ENCODE peak calls at places on chromosomes 12 and 14, in nine cellular contexts. One of them, this sample, is unnamed.

GRCh38 chr12:49347307-49348237 is 884 bp downstream of the DNAJC22 start:
- DNase-seq in NCI-H510A treated with DMSO at 0.1 percent for 48 hours: peak
- DNase-seq in left lung: peak
- DNase-seq in COR-L47: peak
- DNase-seq in stimulated activated naive CD4-positive, alpha-beta T cell treated with Interleukin-2 at 50 U/mL for 16 hours: peak
- DNase-seq in endodermal cell: peak
- DNase-seq in NCI-H1048: peak
- DNase-seq in astrocyte of the cerebellum: peak
- DNase-seq in activated naive CD8-positive, alpha-beta T cell treated with anti-CD3 and anti-CD28 coated beads, Interleukin-2, amount 50 U/mL, for 24 hours: peak
- DNase-seq in this sample: peak

GRCh38 chr14:101514136-101514535 is 47.2 kb upstream of the DIO3 start:
- DNase-seq in NCI-H510A treated with DMSO at 0.1 percent for 48 hours: no peak
- DNase-seq in left lung: no peak
- DNase-seq in COR-L47: no peak
- DNase-seq in stimulated activated naive CD4-positive, alpha-beta T cell treated with Interleukin-2 at 50 U/mL for 16 hours: no peak
- DNase-seq in endodermal cell: no peak
- DNase-seq in NCI-H1048: no peak
- DNase-seq in astrocyte of the cerebellum: no peak
- DNase-seq in activated naive CD8-positive, alpha-beta T cell treated with anti-CD3 and anti-CD28 coated beads, Interleukin-2, amount 50 U/mL, for 24 hours: no peak
- DNase-seq in this sample: no peak

GRCh38 chr12:105466901-105467598 is 136.6 kb downstream of the C12orf75 start:
- DNase-seq in NCI-H510A treated with DMSO at 0.1 percent for 48 hours: no peak
- DNase-seq in left lung: no peak
- DNase-seq in COR-L47: no peak
- DNase-seq in stimulated activated naive CD4-positive, alpha-beta T cell treated with Interleukin-2 at 50 U/mL for 16 hours: no peak
- DNase-seq in endodermal cell: no peak
- DNase-seq in NCI-H1048: no peak
- DNase-seq in astrocyte of the cerebellum: no peak
- DNase-seq in activated naive CD8-positive, alpha-beta T cell treated with anti-CD3 and anti-CD28 coated beads, Interleukin-2, amount 50 U/mL, for 24 hours: no peak
- DNase-seq in this sample: no peak

GRCh38 chr12:4307593-4308333 is 13.2 kb upstream of the TIGAR start:
- DNase-seq in NCI-H510A treated with DMSO at 0.1 percent for 48 hours: peak
- DNase-seq in left lung: peak
- DNase-seq in COR-L47: peak
- DNase-seq in stimulated activated naive CD4-positive, alpha-beta T cell treated with Interleukin-2 at 50 U/mL for 16 hours: no peak
- DNase-seq in endodermal cell: peak
- DNase-seq in NCI-H1048: peak
- DNase-seq in astrocyte of the cerebellum: peak
- DNase-seq in activated naive CD8-positive, alpha-beta T cell treated with anti-CD3 and anti-CD28 coated beads, Interleukin-2, amount 50 U/mL, for 24 hours: no peak
- DNase-seq in this sample: peak

GRCh38 chr14:61476737-61477410 is 155.5 kb downstream of the PRKCH start:
- DNase-seq in NCI-H510A treated with DMSO at 0.1 percent for 48 hours: no peak
- DNase-seq in left lung: no peak
- DNase-seq in COR-L47: no peak
- DNase-seq in stimulated activated naive CD4-positive, alpha-beta T cell treated with Interleukin-2 at 50 U/mL for 16 hours: peak
- DNase-seq in endodermal cell: no peak
- DNase-seq in NCI-H1048: no peak
- DNase-seq in astrocyte of the cerebellum: peak
- DNase-seq in activated naive CD8-positive, alpha-beta T cell treated with anti-CD3 and anti-CD28 coated beads, Interleukin-2, amount 50 U/mL, for 24 hours: no peak
- DNase-seq in this sample: peak

GRCh38 chr12:47867496-47867941 is 37.3 kb downstream of the VDR start:
- DNase-seq in NCI-H510A treated with DMSO at 0.1 percent for 48 hours: no peak
- DNase-seq in left lung: no peak
- DNase-seq in COR-L47: no peak
- DNase-seq in stimulated activated naive CD4-positive, alpha-beta T cell treated with Interleukin-2 at 50 U/mL for 16 hours: peak
- DNase-seq in endodermal cell: no peak
- DNase-seq in NCI-H1048: no peak
- DNase-seq in astrocyte of the cerebellum: peak
- DNase-seq in activated naive CD8-positive, alpha-beta T cell treated with anti-CD3 and anti-CD28 coated beads, Interleukin-2, amount 50 U/mL, for 24 hours: peak
- DNase-seq in this sample: peak

GRCh38 chr14:64411001-64411400 is 22.8 kb downstream of the MTHFD1 start:
- DNase-seq in NCI-H510A treated with DMSO at 0.1 percent for 48 hours: no peak
- DNase-seq in left lung: no peak
- DNase-seq in COR-L47: no peak
- DNase-seq in stimulated activated naive CD4-positive, alpha-beta T cell treated with Interleukin-2 at 50 U/mL for 16 hours: no peak
- DNase-seq in endodermal cell: no peak
- DNase-seq in NCI-H1048: no peak
- DNase-seq in astrocyte of the cerebellum: no peak
- DNase-seq in activated naive CD8-positive, alpha-beta T cell treated with anti-CD3 and anti-CD28 coated beads, Interleukin-2, amount 50 U/mL, for 24 hours: no peak
- DNase-seq in this sample: no peak

GRCh38 chr12:111363578-111363977 is 5.3 kb downstream of the PHETA1 start:
- DNase-seq in NCI-H510A treated with DMSO at 0.1 percent for 48 hours: no peak
- DNase-seq in left lung: no peak
- DNase-seq in COR-L47: no peak
- DNase-seq in stimulated activated naive CD4-positive, alpha-beta T cell treated with Interleukin-2 at 50 U/mL for 16 hours: no peak
- DNase-seq in endodermal cell: no peak
- DNase-seq in NCI-H1048: no peak
- DNase-seq in astrocyte of the cerebellum: no peak
- DNase-seq in activated naive CD8-positive, alpha-beta T cell treated with anti-CD3 and anti-CD28 coated beads, Interleukin-2, amount 50 U/mL, for 24 hours: no peak
- DNase-seq in this sample: peak

GRCh38 chr12:93441111-93441616 is 583 bp downstream of the UBE2N start:
- DNase-seq in NCI-H510A treated with DMSO at 0.1 percent for 48 hours: no peak
- DNase-seq in left lung: peak
- DNase-seq in COR-L47: no peak
- DNase-seq in stimulated activated naive CD4-positive, alpha-beta T cell treated with Interleukin-2 at 50 U/mL for 16 hours: peak
- DNase-seq in endodermal cell: no peak
- DNase-seq in NCI-H1048: no peak
- DNase-seq in astrocyte of the cerebellum: no peak
- DNase-seq in activated naive CD8-positive, alpha-beta T cell treated with anti-CD3 and anti-CD28 coated beads, Interleukin-2, amount 50 U/mL, for 24 hours: peak
- DNase-seq in this sample: peak

GRCh38 chr12:16473610-16474326 is 126.3 kb downstream of the MGST1 start:
- DNase-seq in NCI-H510A treated with DMSO at 0.1 percent for 48 hours: peak
- DNase-seq in left lung: no peak
- DNase-seq in COR-L47: no peak
- DNase-seq in stimulated activated naive CD4-positive, alpha-beta T cell treated with Interleukin-2 at 50 U/mL for 16 hours: no peak
- DNase-seq in endodermal cell: no peak
- DNase-seq in NCI-H1048: no peak
- DNase-seq in astrocyte of the cerebellum: peak
- DNase-seq in activated naive CD8-positive, alpha-beta T cell treated with anti-CD3 and anti-CD28 coated beads, Interleukin-2, amount 50 U/mL, for 24 hours: no peak
- DNase-seq in this sample: peak

GRCh38 chr14:89162586-89162985 is 254.4 kb downstream of the FOXN3 start:
- DNase-seq in NCI-H510A treated with DMSO at 0.1 percent for 48 hours: no peak
- DNase-seq in left lung: no peak
- DNase-seq in COR-L47: no peak
- DNase-seq in stimulated activated naive CD4-positive, alpha-beta T cell treated with Interleukin-2 at 50 U/mL for 16 hours: no peak
- DNase-seq in endodermal cell: no peak
- DNase-seq in NCI-H1048: no peak
- DNase-seq in astrocyte of the cerebellum: no peak
- DNase-seq in activated naive CD8-positive, alpha-beta T cell treated with anti-CD3 and anti-CD28 coated beads, Interleukin-2, amount 50 U/mL, for 24 hours: no peak
- DNase-seq in this sample: no peak

GRCh38 chr14:101509730-101510371 is 51.4 kb upstream of the DIO3 start:
- DNase-seq in NCI-H510A treated with DMSO at 0.1 percent for 48 hours: no peak
- DNase-seq in left lung: peak
- DNase-seq in COR-L47: no peak
- DNase-seq in stimulated activated naive CD4-positive, alpha-beta T cell treated with Interleukin-2 at 50 U/mL for 16 hours: no peak
- DNase-seq in endodermal cell: no peak
- DNase-seq in NCI-H1048: no peak
- DNase-seq in astrocyte of the cerebellum: no peak
- DNase-seq in activated naive CD8-positive, alpha-beta T cell treated with anti-CD3 and anti-CD28 coated beads, Interleukin-2, amount 50 U/mL, for 24 hours: no peak
- DNase-seq in this sample: no peak

GRCh38 chr12:101698782-101699347 is 1.4 kb downstream of the CHPT1 start:
- DNase-seq in NCI-H510A treated with DMSO at 0.1 percent for 48 hours: no peak
- DNase-seq in left lung: no peak
- DNase-seq in COR-L47: no peak
- DNase-seq in stimulated activated naive CD4-positive, alpha-beta T cell treated with Interleukin-2 at 50 U/mL for 16 hours: no peak
- DNase-seq in endodermal cell: no peak
- DNase-seq in NCI-H1048: no peak
- DNase-seq in astrocyte of the cerebellum: no peak
- DNase-seq in activated naive CD8-positive, alpha-beta T cell treated with anti-CD3 and anti-CD28 coated beads, Interleukin-2, amount 50 U/mL, for 24 hours: no peak
- DNase-seq in this sample: peak

GRCh38 chr14:100898935-100899840 is 4.3 kb downstream of the RTL1 start:
- DNase-seq in NCI-H510A treated with DMSO at 0.1 percent for 48 hours: peak
- DNase-seq in left lung: peak
- DNase-seq in COR-L47: no peak
- DNase-seq in stimulated activated naive CD4-positive, alpha-beta T cell treated with Interleukin-2 at 50 U/mL for 16 hours: no peak
- DNase-seq in endodermal cell: peak
- DNase-seq in NCI-H1048: no peak
- DNase-seq in astrocyte of the cerebellum: no peak
- DNase-seq in activated naive CD8-positive, alpha-beta T cell treated with anti-CD3 and anti-CD28 coated beads, Interleukin-2, amount 50 U/mL, for 24 hours: no peak
- DNase-seq in this sample: no peak

GRCh38 chr14:72401632-72402428 is 469.6 kb downstream of the RGS6 start:
- DNase-seq in NCI-H510A treated with DMSO at 0.1 percent for 48 hours: no peak
- DNase-seq in left lung: no peak
- DNase-seq in COR-L47: no peak
- DNase-seq in stimulated activated naive CD4-positive, alpha-beta T cell treated with Interleukin-2 at 50 U/mL for 16 hours: no peak
- DNase-seq in endodermal cell: no peak
- DNase-seq in NCI-H1048: no peak
- DNase-seq in astrocyte of the cerebellum: no peak
- DNase-seq in activated naive CD8-positive, alpha-beta T cell treated with anti-CD3 and anti-CD28 coated beads, Interleukin-2, amount 50 U/mL, for 24 hours: no peak
- DNase-seq in this sample: no peak

GRCh38 chr12:47776471-47777143 is 3.6 kb downstream of the SLC48A1 start:
- DNase-seq in NCI-H510A treated with DMSO at 0.1 percent for 48 hours: no peak
- DNase-seq in left lung: no peak
- DNase-seq in COR-L47: no peak
- DNase-seq in stimulated activated naive CD4-positive, alpha-beta T cell treated with Interleukin-2 at 50 U/mL for 16 hours: no peak
- DNase-seq in endodermal cell: no peak
- DNase-seq in NCI-H1048: no peak
- DNase-seq in astrocyte of the cerebellum: no peak
- DNase-seq in activated naive CD8-positive, alpha-beta T cell treated with anti-CD3 and anti-CD28 coated beads, Interleukin-2, amount 50 U/mL, for 24 hours: no peak
- DNase-seq in this sample: peak

GRCh38 chr12:58745348-58746125 is 174.8 kb downstream of the LRIG3 start:
- DNase-seq in NCI-H510A treated with DMSO at 0.1 percent for 48 hours: no peak
- DNase-seq in left lung: no peak
- DNase-seq in COR-L47: no peak
- DNase-seq in stimulated activated naive CD4-positive, alpha-beta T cell treated with Interleukin-2 at 50 U/mL for 16 hours: no peak
- DNase-seq in endodermal cell: peak
- DNase-seq in NCI-H1048: no peak
- DNase-seq in astrocyte of the cerebellum: no peak
- DNase-seq in activated naive CD8-positive, alpha-beta T cell treated with anti-CD3 and anti-CD28 coated beads, Interleukin-2, amount 50 U/mL, for 24 hours: no peak
- DNase-seq in this sample: no peak

GRCh38 chr12:81284137-81284536 is 206.3 kb downstream of the ACSS3 start:
- DNase-seq in NCI-H510A treated with DMSO at 0.1 percent for 48 hours: no peak
- DNase-seq in left lung: no peak
- DNase-seq in COR-L47: no peak
- DNase-seq in stimulated activated naive CD4-positive, alpha-beta T cell treated with Interleukin-2 at 50 U/mL for 16 hours: no peak
- DNase-seq in endodermal cell: peak
- DNase-seq in NCI-H1048: no peak
- DNase-seq in astrocyte of the cerebellum: no peak
- DNase-seq in activated naive CD8-positive, alpha-beta T cell treated with anti-CD3 and anti-CD28 coated beads, Interleukin-2, amount 50 U/mL, for 24 hours: no peak
- DNase-seq in this sample: no peak

GRCh38 chr14:99143126-99143525 is 128.9 kb downstream of the BCL11B start:
- DNase-seq in NCI-H510A treated with DMSO at 0.1 percent for 48 hours: no peak
- DNase-seq in left lung: no peak
- DNase-seq in COR-L47: no peak
- DNase-seq in stimulated activated naive CD4-positive, alpha-beta T cell treated with Interleukin-2 at 50 U/mL for 16 hours: no peak
- DNase-seq in endodermal cell: peak
- DNase-seq in NCI-H1048: no peak
- DNase-seq in astrocyte of the cerebellum: no peak
- DNase-seq in activated naive CD8-positive, alpha-beta T cell treated with anti-CD3 and anti-CD28 coated beads, Interleukin-2, amount 50 U/mL, for 24 hours: no peak
- DNase-seq in this sample: no peak

GRCh38 chr14:58824106-58824505 is 186.3 kb downstream of the DACT1 start:
- DNase-seq in NCI-H510A treated with DMSO at 0.1 percent for 48 hours: no peak
- DNase-seq in left lung: no peak
- DNase-seq in COR-L47: no peak
- DNase-seq in stimulated activated naive CD4-positive, alpha-beta T cell treated with Interleukin-2 at 50 U/mL for 16 hours: no peak
- DNase-seq in endodermal cell: no peak
- DNase-seq in NCI-H1048: no peak
- DNase-seq in astrocyte of the cerebellum: no peak
- DNase-seq in activated naive CD8-positive, alpha-beta T cell treated with anti-CD3 and anti-CD28 coated beads, Interleukin-2, amount 50 U/mL, for 24 hours: no peak
- DNase-seq in this sample: no peak

GRCh38 chr14:74532246-74532645 is 38.7 kb downstream of the ISCA2 start:
- DNase-seq in NCI-H510A treated with DMSO at 0.1 percent for 48 hours: no peak
- DNase-seq in left lung: no peak
- DNase-seq in COR-L47: no peak
- DNase-seq in stimulated activated naive CD4-positive, alpha-beta T cell treated with Interleukin-2 at 50 U/mL for 16 hours: no peak
- DNase-seq in endodermal cell: no peak
- DNase-seq in NCI-H1048: no peak
- DNase-seq in astrocyte of the cerebellum: no peak
- DNase-seq in activated naive CD8-positive, alpha-beta T cell treated with anti-CD3 and anti-CD28 coated beads, Interleukin-2, amount 50 U/mL, for 24 hours: no peak
- DNase-seq in this sample: no peak

GRCh38 chr12:5516781-5517180 is 84.9 kb downstream of the NTF3 start:
- DNase-seq in NCI-H510A treated with DMSO at 0.1 percent for 48 hours: no peak
- DNase-seq in left lung: no peak
- DNase-seq in COR-L47: no peak
- DNase-seq in stimulated activated naive CD4-positive, alpha-beta T cell treated with Interleukin-2 at 50 U/mL for 16 hours: no peak
- DNase-seq in endodermal cell: peak
- DNase-seq in NCI-H1048: no peak
- DNase-seq in astrocyte of the cerebellum: no peak
- DNase-seq in activated naive CD8-positive, alpha-beta T cell treated with anti-CD3 and anti-CD28 coated beads, Interleukin-2, amount 50 U/mL, for 24 hours: no peak
- DNase-seq in this sample: no peak

GRCh38 chr12:116123511-116124258 is 153.8 kb downstream of the MED13L start:
- DNase-seq in NCI-H510A treated with DMSO at 0.1 percent for 48 hours: peak
- DNase-seq in left lung: no peak
- DNase-seq in COR-L47: peak
- DNase-seq in stimulated activated naive CD4-positive, alpha-beta T cell treated with Interleukin-2 at 50 U/mL for 16 hours: no peak
- DNase-seq in endodermal cell: peak
- DNase-seq in NCI-H1048: no peak
- DNase-seq in astrocyte of the cerebellum: peak
- DNase-seq in activated naive CD8-positive, alpha-beta T cell treated with anti-CD3 and anti-CD28 coated beads, Interleukin-2, amount 50 U/mL, for 24 hours: peak
- DNase-seq in this sample: peak

GRCh38 chr12:32467959-32468863 is 68.9 kb downstream of the FGD4 start:
- DNase-seq in NCI-H510A treated with DMSO at 0.1 percent for 48 hours: no peak
- DNase-seq in left lung: no peak
- DNase-seq in COR-L47: no peak
- DNase-seq in stimulated activated naive CD4-positive, alpha-beta T cell treated with Interleukin-2 at 50 U/mL for 16 hours: no peak
- DNase-seq in endodermal cell: peak
- DNase-seq in NCI-H1048: no peak
- DNase-seq in astrocyte of the cerebellum: no peak
- DNase-seq in activated naive CD8-positive, alpha-beta T cell treated with anti-CD3 and anti-CD28 coated beads, Interleukin-2, amount 50 U/mL, for 24 hours: no peak
- DNase-seq in this sample: no peak

GRCh38 chr12:62919827-62920226 is 15.1 kb downstream of the PPM1H start:
- DNase-seq in NCI-H510A treated with DMSO at 0.1 percent for 48 hours: peak
- DNase-seq in left lung: no peak
- DNase-seq in COR-L47: peak
- DNase-seq in stimulated activated naive CD4-positive, alpha-beta T cell treated with Interleukin-2 at 50 U/mL for 16 hours: no peak
- DNase-seq in endodermal cell: no peak
- DNase-seq in NCI-H1048: no peak
- DNase-seq in astrocyte of the cerebellum: peak
- DNase-seq in activated naive CD8-positive, alpha-beta T cell treated with anti-CD3 and anti-CD28 coated beads, Interleukin-2, amount 50 U/mL, for 24 hours: no peak
- DNase-seq in this sample: peak

GRCh38 chr12:14896477-14897184 is 11.0 kb upstream of the MGP start:
- DNase-seq in NCI-H510A treated with DMSO at 0.1 percent for 48 hours: no peak
- DNase-seq in left lung: no peak
- DNase-seq in COR-L47: no peak
- DNase-seq in stimulated activated naive CD4-positive, alpha-beta T cell treated with Interleukin-2 at 50 U/mL for 16 hours: no peak
- DNase-seq in endodermal cell: no peak
- DNase-seq in NCI-H1048: no peak
- DNase-seq in astrocyte of the cerebellum: peak
- DNase-seq in activated naive CD8-positive, alpha-beta T cell treated with anti-CD3 and anti-CD28 coated beads, Interleukin-2, amount 50 U/mL, for 24 hours: no peak
- DNase-seq in this sample: no peak

GRCh38 chr12:106672308-106673085 is 89.7 kb downstream of the RFX4 start:
- DNase-seq in NCI-H510A treated with DMSO at 0.1 percent for 48 hours: no peak
- DNase-seq in left lung: no peak
- DNase-seq in COR-L47: no peak
- DNase-seq in stimulated activated naive CD4-positive, alpha-beta T cell treated with Interleukin-2 at 50 U/mL for 16 hours: no peak
- DNase-seq in endodermal cell: peak
- DNase-seq in NCI-H1048: no peak
- DNase-seq in astrocyte of the cerebellum: peak
- DNase-seq in activated naive CD8-positive, alpha-beta T cell treated with anti-CD3 and anti-CD28 coated beads, Interleukin-2, amount 50 U/mL, for 24 hours: no peak
- DNase-seq in this sample: no peak

GRCh38 chr14:51564986-51565604 is 86.6 kb upstream of the FRMD6 start:
- DNase-seq in NCI-H510A treated with DMSO at 0.1 percent for 48 hours: peak
- DNase-seq in left lung: no peak
- DNase-seq in COR-L47: no peak
- DNase-seq in stimulated activated naive CD4-positive, alpha-beta T cell treated with Interleukin-2 at 50 U/mL for 16 hours: no peak
- DNase-seq in endodermal cell: no peak
- DNase-seq in NCI-H1048: no peak
- DNase-seq in astrocyte of the cerebellum: no peak
- DNase-seq in activated naive CD8-positive, alpha-beta T cell treated with anti-CD3 and anti-CD28 coated beads, Interleukin-2, amount 50 U/mL, for 24 hours: no peak
- DNase-seq in this sample: no peak

GRCh38 chr12:107622005-107622404 is 63.6 kb upstream of the PWP1 start:
- DNase-seq in NCI-H510A treated with DMSO at 0.1 percent for 48 hours: no peak
- DNase-seq in left lung: no peak
- DNase-seq in COR-L47: peak
- DNase-seq in stimulated activated naive CD4-positive, alpha-beta T cell treated with Interleukin-2 at 50 U/mL for 16 hours: no peak
- DNase-seq in endodermal cell: peak
- DNase-seq in NCI-H1048: no peak
- DNase-seq in astrocyte of the cerebellum: no peak
- DNase-seq in activated naive CD8-positive, alpha-beta T cell treated with anti-CD3 and anti-CD28 coated beads, Interleukin-2, amount 50 U/mL, for 24 hours: peak
- DNase-seq in this sample: no peak

GRCh38 chr12:127263621-127264020 is 1003.3 kb upstream of the TMEM132C start:
- DNase-seq in NCI-H510A treated with DMSO at 0.1 percent for 48 hours: no peak
- DNase-seq in left lung: no peak
- DNase-seq in COR-L47: no peak
- DNase-seq in stimulated activated naive CD4-positive, alpha-beta T cell treated with Interleukin-2 at 50 U/mL for 16 hours: no peak
- DNase-seq in endodermal cell: no peak
- DNase-seq in NCI-H1048: no peak
- DNase-seq in astrocyte of the cerebellum: no peak
- DNase-seq in activated naive CD8-positive, alpha-beta T cell treated with anti-CD3 and anti-CD28 coated beads, Interleukin-2, amount 50 U/mL, for 24 hours: no peak
- DNase-seq in this sample: no peak